ENCODE peak calls at places on chromosomes 12 and 14, in five cellular contexts. X, N, K, M and H are unnamed samples.

GRCh38 chr12:76032043-76032981 is 736 bp upstream of the PHLDA1 start:
- DNase-seq in X (peak), N (no peak), K (no peak), M (peak), H (no peak)

GRCh38 chr12:67667276-67668073 is 18.9 kb downstream of the DYRK2 start:
- DNase-seq in X (peak), N (no peak), K (no peak), M (peak), H (no peak)

GRCh38 chr12:32981139-32981538 is 84.6 kb upstream of the PKP2 start:
- DNase-seq in X (no peak), N (no peak), K (no peak), M (no peak), H (no peak)

GRCh38 chr12:121769297-121769830 is 24.1 kb downstream of the RHOF start:
- DNase-seq in X (no peak), N (no peak), K (no peak), M (no peak), H (no peak)

GRCh38 chr12:68675098-68675842 is 11.5 kb upstream of the NUP107 start:
- DNase-seq in X (no peak), N (no peak), K (peak), M (peak), H (no peak)

GRCh38 chr12:56358836-56359532 is 923 bp downstream of the STAT2 start:
- DNase-seq in X (peak), N (no peak), K (no peak), M (no peak), H (no peak)

GRCh38 chr12:75825686-75826085 is 205.9 kb downstream of the PHLDA1 start:
- DNase-seq in X (no peak), N (no peak), K (no peak), M (no peak), H (peak)

GRCh38 chr12:14111230-14111865 is 129.9 kb upstream of the GRIN2B start:
- DNase-seq in X (peak), N (peak), K (no peak), M (no peak), H (no peak)

GRCh38 chr12:124881123-124881522 is 17.5 kb upstream of the SCARB1 start:
- DNase-seq in X (no peak), N (no peak), K (no peak), M (no peak), H (no peak)

GRCh38 chr12:104219361-104219892 is 3.8 kb downstream of the TXNRD1 start:
- DNase-seq in X (no peak), N (no peak), K (no peak), M (no peak), H (peak)

GRCh38 chr14:68749487-68750475 is 43.1 kb downstream of the ZFP36L1 start:
- DNase-seq in X (no peak), N (no peak), K (no peak), M (peak), H (no peak)

GRCh38 chr12:91982946-91983345 is 162.7 kb downstream of the BTG1 start:
- DNase-seq in X (no peak), N (no peak), K (no peak), M (no peak), H (no peak)

GRCh38 chr14:69773571-69774276 is 6.8 kb downstream of the SRSF5 start:
- DNase-seq in X (no peak), N (no peak), K (peak), M (no peak), H (no peak)

GRCh38 chr14:68723808-68724268 is 69.0 kb downstream of the ZFP36L1 start:
- DNase-seq in X (no peak), N (no peak), K (no peak), M (no peak), H (no peak)

GRCh38 chr14:89549381-89550102 is 132.5 kb upstream of the FOXN3 start:
- DNase-seq in X (no peak), N (no peak), K (no peak), M (no peak), H (no peak)

GRCh38 chr14:83960832-83961512 is 1569.0 kb upstream of the FLRT2 start:
- DNase-seq in X (no peak), N (no peak), K (no peak), M (no peak), H (no peak)

GRCh38 chr14:32134448-32135070 is 57.5 kb downstream of the ARHGAP5 start:
- DNase-seq in X (no peak), N (no peak), K (no peak), M (no peak), H (peak)

GRCh38 chr14:72808564-72808963 is 85.3 kb downstream of the DPF3 start:
- DNase-seq in X (no peak), N (no peak), K (no peak), M (no peak), H (no peak)

GRCh38 chr12:110762891-110763290 is 20.2 kb upstream of the PPP1CC start:
- DNase-seq in X (no peak), N (no peak), K (no peak), M (no peak), H (no peak)

GRCh38 chr14:63986789-63987533 is 134.2 kb downstream of the SYNE2 start:
- DNase-seq in X (no peak), N (no peak), K (no peak), M (no peak), H (no peak)

GRCh38 chr14:102917056-102917385 is 5.4 kb upstream of the AMN start:
- DNase-seq in X (no peak), N (no peak), K (no peak), M (no peak), H (no peak)

GRCh38 chr14:23379331-23380196 is 2.7 kb downstream of the CMTM5 start:
- DNase-seq in X (peak), N (peak), K (peak), M (peak), H (peak)

GRCh38 chr14:61503167-61503801 is 181.9 kb downstream of the PRKCH start:
- DNase-seq in X (no peak), N (no peak), K (peak), M (no peak), H (no peak)

GRCh38 chr12:103930787-103931536 is 752 bp downstream of the HSP90B1 start:
- DNase-seq in X (peak), N (no peak), K (no peak), M (peak), H (no peak)